ENCODE peak calls at places on chromosomes 11 and 22, in seven cellular contexts. Z is SK-N-SH, C is IMR-90, M is neuronal stem cell, Y is adipocyte, K is colonic mucosa, O is SK-N-MC. H is an unnamed sample.

GRCh38 chr11:21460082-21460481 is 732.8 kb upstream of the ANO5 start:
- DNase-seq in M (no peak), Y (no peak), K (no peak), Z (no peak), C (no peak), O (no peak), H (no peak)

GRCh38 chr11:17611503-17612220 is 64.6 kb downstream of the OTOG start:
- DNase-seq in O (no peak), Y (no peak), K (no peak), M (no peak), Z (no peak), C (no peak), H (no peak)

GRCh38 chr11:77325159-77325558 is 23.7 kb upstream of the GDPD4 start:
- DNase-seq in Z (no peak), Y (no peak), M (no peak), K (no peak), O (no peak), C (no peak), H (no peak)

GRCh38 chr11:77141034-77141433 is 13.0 kb downstream of the MYO7A start:
- DNase-seq in M (no peak), Y (peak), C (peak), O (no peak), Z (no peak), K (no peak), H (no peak)

GRCh38 chr11:8359521-8359920 is 95.8 kb upstream of the LMO1 start:
- DNase-seq in Z (no peak), C (no peak), K (no peak), M (no peak), Y (no peak), O (no peak), H (no peak)

GRCh38 chr22:43783777-43784176 is 28.3 kb downstream of the EFCAB6 start:
- DNase-seq in K (no peak), O (no peak), M (no peak), Y (no peak), C (no peak), Z (no peak), H (peak)

GRCh38 chr11:44600739-44601416 is 35.4 kb downstream of the CD82 start:
- DNase-seq in C (peak), Z (no peak), O (peak), M (no peak), Y (no peak), K (no peak), H (no peak)

GRCh38 chr11:14547440-14547839 is 27.3 kb upstream of the PSMA1 start:
- DNase-seq in C (no peak), Y (no peak), Z (no peak), O (no peak), K (no peak), M (no peak), H (no peak)

GRCh38 chr22:45503816-45504702 is 1.4 kb downstream of the FBLN1 start:
- DNase-seq in Y (peak), Z (peak), C (peak), K (no peak), M (peak), O (peak), H (peak)

GRCh38 chr22:29695129-29695926 is 24.5 kb upstream of the CABP7 start:
- DNase-seq in M (no peak), Z (peak), C (no peak), K (no peak), Y (no peak), O (no peak), H (no peak)

GRCh38 chr22:49540571-49541450 is 286.9 kb downstream of the BRD1 start:
- DNase-seq in Z (no peak), Y (no peak), O (no peak), K (no peak), C (no peak), M (no peak), H (peak)

GRCh38 chr11:103397369-103397768 is 288.1 kb downstream of the DYNC2H1 start:
- DNase-seq in Y (peak), C (peak), M (no peak), K (no peak), Z (no peak), O (no peak), H (no peak)

GRCh38 chr11:111128471-111128870 is 117.1 kb upstream of the POU2AF2 start:
- DNase-seq in Y (no peak), M (no peak), O (no peak), Z (no peak), K (no peak), C (no peak), H (no peak)

GRCh38 chr11:45182902-45183301 is 36.5 kb downstream of the PRDM11 start:
- DNase-seq in C (peak), M (no peak), O (no peak), Y (peak), K (no peak), Z (peak), H (peak)

GRCh38 chr22:35422936-35423335 is 23.0 kb downstream of the MCM5 start:
- DNase-seq in M (no peak), C (no peak), Z (no peak), O (no peak), Y (no peak), K (no peak), H (no peak)

GRCh38 chr11:18727499-18728236 is 1.7 kb upstream of the IGSF22 start:
- DNase-seq in O (no peak), Z (peak), Y (peak), K (peak), M (peak), C (peak), H (peak)

GRCh38 chr11:115941481-115941993 is 437.3 kb upstream of the CADM1 start:
- DNase-seq in O (no peak), K (no peak), C (peak), Y (no peak), Z (no peak), M (no peak), H (no peak)

GRCh38 chr11:44611687-44612437 is 46.4 kb downstream of the CD82 start:
- DNase-seq in C (no peak), K (no peak), M (no peak), Z (no peak), Y (no peak), O (no peak), H (no peak)

GRCh38 chr11:74611369-74611861 is 19.0 kb downstream of the POLD3 start:
- DNase-seq in K (no peak), O (peak), M (no peak), C (peak), Y (peak), Z (peak), H (no peak)

GRCh38 chr11:36818410-36818809 is 220.4 kb upstream of the RAG2 start:
- DNase-seq in O (no peak), Z (peak), M (no peak), C (no peak), Y (no peak), K (no peak), H (peak)

GRCh38 chr22:31143537-31143936 is 3.2 kb upstream of the PLA2G3 start:
- DNase-seq in C (no peak), M (no peak), K (no peak), O (no peak), Z (peak), Y (no peak), H (peak)

GRCh38 chr11:28526406-28526751 is 418.2 kb downstream of the METTL15 start:
- DNase-seq in K (no peak), M (no peak), C (peak), Z (no peak), Y (no peak), O (no peak), H (no peak)

GRCh38 chr11:86484164-86484794 is 109.6 kb downstream of the CCDC81 start:
- DNase-seq in Y (peak), Z (no peak), K (no peak), M (no peak), C (peak), O (no peak), H (no peak)

GRCh38 chr22:40560551-40560950 is 76.0 kb downstream of the MRTFA start:
- DNase-seq in O (no peak), K (no peak), M (no peak), Y (peak), C (peak), Z (no peak), H (no peak)

GRCh38 chr11:131888230-131888826 is 517.9 kb downstream of the NTM start:
- DNase-seq in C (peak), O (peak), M (no peak), Z (no peak), Y (peak), K (no peak), H (no peak)

GRCh38 chr22:29044657-29045176 is 16.9 kb downstream of the C22orf31 start:
- DNase-seq in M (no peak), C (peak), Y (peak), Z (no peak), K (no peak), O (no peak), H (no peak)

GRCh38 chr11:62925308-62925707 is 4.1 kb upstream of the CHRM1 start:
- DNase-seq in C (no peak), K (no peak), Y (no peak), M (no peak), Z (no peak), O (no peak), H (peak)

GRCh38 chr11:11513438-11513837 is 108.4 kb downstream of the GALNT18 start:
- DNase-seq in O (no peak), Z (no peak), M (no peak), Y (peak), C (no peak), K (peak), H (no peak)

GRCh38 chr22:44278234-44279058 is 34.3 kb downstream of the SHISAL1 start:
- DNase-seq in K (no peak), Y (no peak), C (no peak), M (no peak), Z (no peak), O (no peak), H (no peak)

GRCh38 chr11:623349-623869 is 1.3 kb downstream of the CDHR5 start:
- DNase-seq in K (no peak), C (no peak), O (no peak), M (no peak), Y (no peak), Z (no peak), H (no peak)

GRCh38 chr11:129530154-129530895 is 154.7 kb downstream of the BARX2 start:
- DNase-seq in M (no peak), K (no peak), O (no peak), Z (no peak), C (no peak), Y (no peak), H (no peak)

GRCh38 chr11:44051171-44051570 is 3.4 kb downstream of the ACCSL start:
- DNase-seq in K (no peak), O (no peak), Y (no peak), M (no peak), Z (no peak), C (no peak), H (peak)

GRCh38 chr11:117062503-117062902 is 35.7 kb downstream of the SIK3 start:
- DNase-seq in M (no peak), O (no peak), C (no peak), Y (no peak), K (no peak), Z (no peak), H (no peak)

GRCh38 chr22:38073150-38074130 is 10.5 kb downstream of the SLC16A8 start:
- DNase-seq in C (no peak), O (no peak), Z (no peak), K (no peak), Y (no peak), M (no peak), H (peak)
- H3K9ac ChIP-seq in C (no peak), O (no peak), Z (no peak), K (no peak), Y (no peak), M (no peak), H (no peak)

DNA sequence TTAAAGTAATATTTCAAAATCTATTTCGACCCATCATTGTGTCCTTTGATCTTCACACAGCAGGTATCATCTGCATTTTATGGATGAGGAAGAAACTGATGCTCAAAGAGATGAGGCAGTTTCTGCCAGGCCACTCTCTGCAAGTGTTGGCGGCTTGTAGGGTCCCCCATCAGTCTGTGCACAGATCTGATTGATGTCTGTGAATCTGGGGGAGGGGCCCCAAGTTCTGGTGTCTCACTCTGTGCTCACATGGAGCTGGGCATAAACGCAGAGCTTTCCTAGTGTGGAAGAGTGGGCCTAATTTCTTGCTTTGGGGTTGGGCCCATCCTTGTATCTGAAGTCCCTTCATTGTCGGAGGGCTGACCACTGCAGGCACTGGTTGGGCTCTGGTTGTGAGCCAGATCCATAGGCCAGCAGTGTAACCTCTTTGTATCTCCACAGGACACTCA is 1.6 kb upstream of the TRMT2A start:
- DNase-seq in Z (no peak), Y (no peak), O (no peak), K (no peak), C (no peak), M (no peak), H (no peak)
- H3K9ac ChIP-seq in Z (peak), Y (peak), O (peak), K (no peak), C (peak), M (peak), H (peak)

GRCh38 chr11:2267871-2268825 is 2.2 kb downstream of the ASCL2 start:
- DNase-seq in Y (no peak), K (no peak), C (no peak), Z (no peak), M (no peak), O (no peak), H (no peak)

GRCh38 chr11:2271077-2271326 is 614 bp upstream of the ASCL2 start:
- DNase-seq in C (no peak), Y (no peak), O (no peak), M (no peak), K (peak), Z (no peak), H (no peak)

GRCh38 chr11:2268911-2269600 is 1.3 kb downstream of the ASCL2 start:
- DNase-seq in C (no peak), Y (peak), O (no peak), K (peak), M (no peak), Z (peak), H (peak)

GRCh38 chr11:2270322-2271076 is at the start of gene ASCL2:
- DNase-seq in Y (no peak), M (no peak), O (no peak), K (peak), Z (peak), C (no peak), H (no peak)

GRCh38 chr11:2269601-2270321 is 627 bp downstream of the ASCL2 start:
- DNase-seq in Y (peak), Z (peak), C (peak), O (no peak), K (peak), M (no peak), H (peak)
- H3K9ac ChIP-seq in Y (no peak), Z (no peak), C (no peak), O (no peak), K (no peak), M (no peak), H (no peak)

GRCh38 chr22:27439131-27439530 is 362.4 kb downstream of the MN1 start:
- DNase-seq in Y (no peak), K (no peak), C (no peak), O (no peak), M (no peak), Z (no peak), H (no peak)

GRCh38 chr22:27437570-27437969 is 364.0 kb downstream of the MN1 start:
- DNase-seq in Y (no peak), C (no peak), O (no peak), K (no peak), M (no peak), Z (no peak), H (no peak)

GRCh38 chr22:27436591-27436990 is 365.0 kb downstream of the MN1 start:
- DNase-seq in Z (no peak), K (no peak), O (no peak), Y (no peak), M (no peak), C (no peak), H (peak)

GRCh38 chr22:27435839-27436581 is 365.5 kb downstream of the MN1 start:
- DNase-seq in K (no peak), Z (peak), O (no peak), C (peak), M (peak), Y (peak), H (peak)

DNA sequence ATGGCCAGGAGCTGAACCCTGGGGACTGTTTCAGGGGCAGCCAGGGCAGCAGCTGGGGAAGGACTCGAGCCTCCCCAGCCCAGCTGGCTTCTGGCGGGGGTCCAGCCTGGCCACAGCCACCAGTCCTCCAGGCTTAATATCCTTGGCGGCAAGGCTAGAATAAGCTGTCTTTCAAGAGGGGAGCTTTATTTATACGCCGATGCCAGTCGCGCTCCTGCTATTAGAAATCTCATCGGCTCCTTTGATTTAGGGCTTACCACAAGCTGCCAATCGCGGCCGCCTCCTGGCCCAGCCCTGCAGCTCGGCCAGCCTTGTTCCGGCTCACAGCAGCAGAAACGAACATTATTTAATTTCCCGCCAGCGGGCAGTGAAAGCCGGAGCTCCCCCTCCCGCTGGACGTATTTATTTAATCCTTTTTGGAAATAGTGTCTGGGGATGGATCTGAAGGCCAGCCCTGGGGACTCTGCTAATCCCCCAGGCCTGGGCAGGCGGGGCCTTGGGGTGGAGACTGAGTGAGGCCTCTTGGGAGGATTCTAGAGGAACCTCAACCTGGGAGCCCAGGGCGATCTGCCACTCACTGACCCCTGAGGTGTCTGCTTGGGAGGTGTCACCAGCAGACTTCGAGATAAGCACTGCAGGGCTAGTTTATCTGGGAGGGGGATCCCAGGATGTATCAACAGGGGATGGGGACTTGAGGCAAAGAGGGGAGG is 363.1 kb downstream of the MN1 start:
- DNase-seq in M (peak), O (no peak), Y (no peak), C (peak), Z (peak), K (peak), H (peak)
- H3K9ac ChIP-seq in M (no peak), O (no peak), Y (no peak), C (no peak), Z (no peak), K (no peak), H (no peak)

DNA sequence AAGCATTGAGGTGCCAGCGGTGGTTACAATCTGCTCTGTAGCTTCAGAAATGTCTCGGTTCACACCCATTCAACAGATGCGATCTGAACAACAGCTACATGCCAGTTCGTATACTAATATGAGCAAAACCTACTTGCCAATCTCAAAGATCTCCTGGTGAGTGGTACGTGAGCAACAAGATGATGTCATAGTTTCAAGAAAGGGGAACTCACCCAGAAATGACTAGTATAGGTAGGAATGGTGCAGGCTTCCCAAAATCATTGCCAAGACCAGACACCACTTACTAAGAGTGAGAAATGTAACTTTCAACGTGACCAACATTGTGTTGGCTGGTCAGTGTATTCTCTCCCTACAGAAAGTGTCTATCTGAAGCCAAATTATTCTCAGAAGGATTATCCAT is 31.1 kb downstream of the OR6Q1 start:
- DNase-seq in O (no peak), M (no peak), C (peak), K (no peak), Z (no peak), Y (no peak), H (no peak)
- H3K9ac ChIP-seq in O (no peak), M (no peak), C (no peak), K (no peak), Z (no peak), Y (no peak), H (no peak)

GRCh38 chr11:65487467-65488272 is 11.2 kb upstream of the MALAT1 start:
- DNase-seq in Y (peak), K (peak), Z (peak), M (peak), O (peak), C (peak), H (peak)
- H3K9ac ChIP-seq in Y (peak), K (peak), Z (peak), M (peak), O (no peak), C (peak), H (peak)

GRCh38 chr11:61328351-61328750 is 4.6 kb downstream of the DDB1 start:
- DNase-seq in Z (no peak), Y (no peak), M (no peak), O (no peak), C (no peak), K (no peak), H (no peak)

GRCh38 chr11:61329871-61330270 is 3.0 kb downstream of the DDB1 start:
- DNase-seq in C (no peak), Z (no peak), O (no peak), K (no peak), Y (peak), M (no peak), H (no peak)

GRCh38 chr11:61327669-61328071 is 5.2 kb downstream of the DDB1 start:
- DNase-seq in K (no peak), Y (peak), O (no peak), Z (no peak), C (peak), M (no peak), H (no peak)

GRCh38 chr11:61331636-61332035 is 1.3 kb downstream of the DDB1 start:
- DNase-seq in M (no peak), K (no peak), Z (no peak), C (no peak), Y (no peak), O (no peak), H (no peak)

GRCh38 chr11:61325649-61326414 is 7.1 kb downstream of the DDB1 start:
- DNase-seq in Y (peak), C (no peak), Z (no peak), M (no peak), O (no peak), K (no peak), H (no peak)
- H3K9ac ChIP-seq in Y (no peak), C (no peak), Z (no peak), M (no peak), O (no peak), K (no peak), H (no peak)

GRCh38 chr22:23218053-23218866 is 38.0 kb downstream of the BCR start:
- DNase-seq in O (no peak), Z (no peak), K (no peak), C (no peak), M (no peak), Y (no peak), H (no peak)
- H3K9ac ChIP-seq in O (no peak), Z (no peak), K (peak), C (no peak), M (peak), Y (no peak), H (no peak)